ENCODE peak calls at places on chromosomes 7 and 10, in eight cellular contexts. T is LHCN-M2; E is thoracic aorta; B is ELR; C is T-helper 2 cell; K is stimulated activated CD8-positive, alpha-beta memory T cell treated with anti-CD3 and anti-CD28 coated beads, Interleukin-12 subunit alpha, Interleukin-12 subunit beta, amount 100 ng/mL, for 1 hour; U is body of pancreas; Z is pons. I is an unnamed sample.

GRCh38 chr10:14039968-14040668 is 290.6 kb downstream of the FRMD4A start:
- DNase-seq in T (no peak), E (no peak), B (no peak), C (no peak), K (no peak), U (no peak), Z (no peak), I (no peak)

GRCh38 chr10:13670311-13670710 is 83.5 kb downstream of the PRPF18 start:
- DNase-seq in T (no peak), E (no peak), B (no peak), C (no peak), K (no peak), U (no peak), Z (no peak), I (no peak)

GRCh38 chr7:1144269-1144771 is 15.7 kb downstream of the ZFAND2A start:
- DNase-seq in T (peak), E (no peak), B (peak), C (no peak), K (no peak), U (peak), Z (peak), I (peak)

GRCh38 chr7:71824356-71824755 is 587.8 kb downstream of the CALN1 start:
- DNase-seq in T (no peak), E (no peak), B (no peak), C (no peak), K (no peak), U (peak), Z (no peak), I (peak)

GRCh38 chr7:105353752-105354328 is 34.9 kb downstream of the SRPK2 start:
- DNase-seq in T (peak), E (no peak), B (no peak), C (no peak), K (no peak), U (peak), Z (peak), I (no peak)

GRCh38 chr10:71770255-71770654 is 3.1 kb downstream of the VSIR start:
- DNase-seq in T (peak), E (no peak), B (no peak), C (no peak), K (no peak), U (no peak), Z (no peak), I (no peak)

GRCh38 chr10:91740353-91740924 is 57.8 kb upstream of the TNKS2 start:
- DNase-seq in T (no peak), E (no peak), B (no peak), C (no peak), K (no peak), U (no peak), Z (no peak), I (no peak)

GRCh38 chr10:3943695-3944257 is 158.8 kb upstream of the KLF6 start:
- DNase-seq in T (no peak), E (no peak), B (no peak), C (no peak), K (no peak), U (no peak), Z (no peak), I (no peak)

GRCh38 chr10:124632064-124632531 is 112.1 kb downstream of the FAM53B start:
- DNase-seq in T (no peak), E (no peak), B (no peak), C (peak), K (no peak), U (peak), Z (peak), I (peak)

GRCh38 chr7:42981595-42981994 is 49.4 kb downstream of the MRPL32 start:
- DNase-seq in T (no peak), E (no peak), B (no peak), C (no peak), K (no peak), U (no peak), Z (no peak), I (no peak)

GRCh38 chr10:31207636-31208035 is 111.4 kb upstream of the ZEB1 start:
- DNase-seq in T (peak), E (no peak), B (peak), C (no peak), K (no peak), U (no peak), Z (no peak), I (no peak)